ENCODE peak calls at places on chromosomes 4 and X, in five cellular contexts. A, V, D, J and H are unnamed samples.

GRCh38 chr4:56874918-56875317 is 32.8 kb upstream of the REST start:
- DNase-seq in A (no peak), V (no peak), D (no peak), J (no peak), H (no peak)

GRCh38 chrX:34147345-34147744 is 15.2 kb upstream of the FAM47A start:
- DNase-seq in A (no peak), V (no peak), D (no peak), J (no peak), H (no peak)

GRCh38 chrX:39149761-39150160 is 348.5 kb downstream of the MID1IP1 start:
- DNase-seq in A (peak; percentile 16), V (peak; percentile 61), D (peak; percentile 65), J (peak; percentile 55), H (peak; percentile 36)

GRCh38 chr4:40581254-40582140 is 48.2 kb downstream of the RBM47 start:
- DNase-seq in A (no peak), V (no peak), D (no peak), J (no peak), H (no peak)

GRCh38 chr4:26478330-26478729 is 12.0 kb downstream of the CCKAR start:
- DNase-seq in A (no peak), V (no peak), D (no peak), J (no peak), H (no peak)

GRCh38 chr4:13980317-13980716 is 352.8 kb upstream of the BOD1L1 start:
- DNase-seq in A (peak; percentile 98), V (peak; percentile 71), D (no peak), J (peak; percentile 80), H (no peak)

GRCh38 chr4:173859091-173859713 is 329.2 kb upstream of the HAND2 start:
- DNase-seq in A (no peak), V (no peak), D (no peak), J (no peak), H (no peak)

GRCh38 chr4:152462047-152462446 is 73.8 kb downstream of the FBXW7 start:
- DNase-seq in A (no peak), V (no peak), D (no peak), J (no peak), H (no peak)

GRCh38 chr4:6891436-6892170 is 18.0 kb upstream of the TBC1D14 start:
- DNase-seq in A (peak; percentile 44), V (peak; percentile 22), D (no peak), J (no peak), H (no peak)

GRCh38 chrX:115232933-115233496 is 881 bp downstream of the LRCH2 start:
- DNase-seq in A (no peak), V (no peak), D (no peak), J (peak; percentile 12), H (no peak)

GRCh38 chr4:6246170-6246634 is 23.4 kb upstream of the WFS1 start:
- DNase-seq in A (no peak), V (no peak), D (no peak), J (no peak), H (no peak)

GRCh38 chr4:100391913-100392312 is 125.9 kb downstream of the EMCN start:
- DNase-seq in A (peak; percentile 81), V (peak; percentile 62), D (no peak), J (peak; percentile 5), H (no peak)

GRCh38 chr4:10033191-10033881 is 12.0 kb upstream of the SLC2A9 start:
- DNase-seq in A (peak; percentile 85), V (peak; percentile 76), D (no peak), J (peak; percentile 39), H (no peak)

GRCh38 chr4:55854132-55854531 is 684 bp downstream of the EXOC1 start:
- DNase-seq in A (no peak), V (no peak), D (no peak), J (no peak), H (no peak)

GRCh38 chr4:79852305-79852730 is 220.7 kb downstream of the ANTXR2 start:
- DNase-seq in A (peak; percentile 19), V (peak; percentile 81), D (peak; percentile 29), J (peak; percentile 39), H (no peak)

GRCh38 chrX:52504551-52504950 is 8.9 kb downstream of the XAGE1A start:
- DNase-seq in A (no peak), V (no peak), D (no peak), J (no peak), H (no peak)

GRCh38 chr4:107037188-107037587 is 1.1 kb upstream of the DKK2 start:
- DNase-seq in A (peak; percentile 45), V (peak; percentile 42), D (no peak), J (peak; percentile 43), H (peak; percentile 4)

GRCh38 chr4:40395908-40396806 is 61.0 kb downstream of the CHRNA9 start:
- DNase-seq in A (peak; percentile 17), V (peak; percentile 61), D (peak; percentile 86), J (no peak), H (peak; percentile 93)

GRCh38 chrX:9461087-9461486 is 3.8 kb upstream of the TBL1X start:
- DNase-seq in A (no peak), V (no peak), D (no peak), J (no peak), H (no peak)

GRCh38 chr4:63717384-63717783 is 691.9 kb downstream of the TECRL start:
- DNase-seq in A (no peak), V (peak; percentile 48), D (no peak), J (no peak), H (no peak)

GRCh38 chrX:19739683-19740082 is 147.7 kb downstream of the SH3KBP1 start:
- DNase-seq in A (peak; percentile 60), V (peak; percentile 74), D (peak; percentile 41), J (peak; percentile 60), H (peak; percentile 4)

GRCh38 chrX:15129412-15129811 is 140.5 kb downstream of the ASB9 start:
- DNase-seq in A (no peak), V (no peak), D (no peak), J (no peak), H (no peak)

GRCh38 chr4:7045961-7046921 is 3.1 kb downstream of the TADA2B start:
- DNase-seq in A (no peak), V (no peak), D (no peak), J (no peak), H (no peak)

GRCh38 chrX:72340572-72340971 is 34.9 kb upstream of the CITED1 start:
- DNase-seq in A (no peak), V (no peak), D (no peak), J (no peak), H (peak; percentile 52)

GRCh38 chr4:67122029-67122428 is 423.3 kb downstream of the CENPC start:
- DNase-seq in A (peak; percentile 1), V (peak; percentile 6), D (no peak), J (no peak), H (no peak)

GRCh38 chr4:62366944-62367343 is 1166.8 kb downstream of the ADGRL3 start:
- DNase-seq in A (no peak), V (no peak), D (no peak), J (no peak), H (no peak)